ENCODE peak calls at places on chromosomes 1 and 21, in eight cellular contexts. One of them, this sample, is unnamed.
A peak's percentile ranks its signal among the peaks of the same experiment; 100 is the strongest.

GRCh38 chr1:206505702-206506375 is 1.5 kb upstream of the RASSF5 start:
- DNase-seq in occipital lobe: no peak
- DNase-seq in mesenchymal stem cell: peak; percentile 47
- DNase-seq in amniotic stem cell: no peak
- DNase-seq in psoas muscle: peak; percentile 6
- DNase-seq in AG20443: peak; percentile 60
- DNase-seq in stimulated activated CD8-positive, alpha-beta memory T cell treated with anti-CD3 and anti-CD28 coated beads, Interleukin-4, amount 100 ng/mL, for 48 hours: no peak
- DNase-seq in caudate nucleus: no peak
- DNase-seq in this sample: peak; percentile 96

GRCh38 chr21:36419996-36420395 is 34.8 kb downstream of the CHAF1B start:
- DNase-seq in occipital lobe: peak; percentile 20
- DNase-seq in mesenchymal stem cell: peak; percentile 92
- DNase-seq in amniotic stem cell: peak; percentile 58
- DNase-seq in psoas muscle: peak; percentile 89
- DNase-seq in AG20443: peak; percentile 94
- DNase-seq in stimulated activated CD8-positive, alpha-beta memory T cell treated with anti-CD3 and anti-CD28 coated beads, Interleukin-4, amount 100 ng/mL, for 48 hours: peak; percentile 63
- DNase-seq in caudate nucleus: no peak
- DNase-seq in this sample: peak; percentile 97

GRCh38 chr1:200147094-200147493 is 119.6 kb downstream of the NR5A2 start:
- DNase-seq in occipital lobe: no peak
- DNase-seq in mesenchymal stem cell: no peak
- DNase-seq in amniotic stem cell: no peak
- DNase-seq in psoas muscle: no peak
- DNase-seq in AG20443: no peak
- DNase-seq in stimulated activated CD8-positive, alpha-beta memory T cell treated with anti-CD3 and anti-CD28 coated beads, Interleukin-4, amount 100 ng/mL, for 48 hours: no peak
- DNase-seq in caudate nucleus: no peak
- DNase-seq in this sample: no peak

GRCh38 chr1:110876748-110877341 is 3.9 kb downstream of the CD53 start:
- DNase-seq in occipital lobe: no peak
- DNase-seq in mesenchymal stem cell: no peak
- DNase-seq in amniotic stem cell: no peak
- DNase-seq in psoas muscle: no peak
- DNase-seq in AG20443: no peak
- DNase-seq in stimulated activated CD8-positive, alpha-beta memory T cell treated with anti-CD3 and anti-CD28 coated beads, Interleukin-4, amount 100 ng/mL, for 48 hours: no peak
- DNase-seq in caudate nucleus: no peak
- DNase-seq in this sample: no peak

GRCh38 chr1:167708940-167709389 is 12.8 kb upstream of the MPZL1 start:
- DNase-seq in occipital lobe: no peak
- DNase-seq in mesenchymal stem cell: no peak
- DNase-seq in amniotic stem cell: no peak
- DNase-seq in psoas muscle: no peak
- DNase-seq in AG20443: no peak
- DNase-seq in stimulated activated CD8-positive, alpha-beta memory T cell treated with anti-CD3 and anti-CD28 coated beads, Interleukin-4, amount 100 ng/mL, for 48 hours: no peak
- DNase-seq in caudate nucleus: no peak
- DNase-seq in this sample: peak; percentile 80

GRCh38 chr1:3067671-3068399 is 1.2 kb upstream of the PRDM16 start:
- DNase-seq in occipital lobe: no peak
- DNase-seq in mesenchymal stem cell: no peak
- DNase-seq in amniotic stem cell: no peak
- DNase-seq in psoas muscle: no peak
- DNase-seq in AG20443: no peak
- DNase-seq in stimulated activated CD8-positive, alpha-beta memory T cell treated with anti-CD3 and anti-CD28 coated beads, Interleukin-4, amount 100 ng/mL, for 48 hours: no peak
- DNase-seq in caudate nucleus: no peak
- DNase-seq in this sample: peak; percentile 80

GRCh38 chr1:20358761-20359263 is 68.1 kb downstream of the VWA5B1 start:
- DNase-seq in occipital lobe: no peak
- DNase-seq in mesenchymal stem cell: no peak
- DNase-seq in amniotic stem cell: no peak
- DNase-seq in psoas muscle: peak; percentile 89
- DNase-seq in AG20443: peak; percentile 49
- DNase-seq in stimulated activated CD8-positive, alpha-beta memory T cell treated with anti-CD3 and anti-CD28 coated beads, Interleukin-4, amount 100 ng/mL, for 48 hours: no peak
- DNase-seq in caudate nucleus: no peak
- DNase-seq in this sample: peak; percentile 80

GRCh38 chr1:167676205-167676915 is 45.4 kb upstream of the MPZL1 start:
- DNase-seq in occipital lobe: no peak
- DNase-seq in mesenchymal stem cell: no peak
- DNase-seq in amniotic stem cell: no peak
- DNase-seq in psoas muscle: no peak
- DNase-seq in AG20443: no peak
- DNase-seq in stimulated activated CD8-positive, alpha-beta memory T cell treated with anti-CD3 and anti-CD28 coated beads, Interleukin-4, amount 100 ng/mL, for 48 hours: no peak
- DNase-seq in caudate nucleus: no peak
- DNase-seq in this sample: no peak

GRCh38 chr21:32256873-32257620 is 21.8 kb downstream of the MIS18A start:
- DNase-seq in occipital lobe: peak; percentile 66
- DNase-seq in mesenchymal stem cell: peak; percentile 93
- DNase-seq in amniotic stem cell: peak; percentile 74
- DNase-seq in psoas muscle: peak; percentile 74
- DNase-seq in AG20443: peak; percentile 92
- DNase-seq in stimulated activated CD8-positive, alpha-beta memory T cell treated with anti-CD3 and anti-CD28 coated beads, Interleukin-4, amount 100 ng/mL, for 48 hours: no peak
- DNase-seq in caudate nucleus: no peak
- DNase-seq in this sample: peak; percentile 94

GRCh38 chr1:8540266-8540926 is 222.5 kb downstream of the SLC45A1 start:
- DNase-seq in occipital lobe: no peak
- DNase-seq in mesenchymal stem cell: peak; percentile 88
- DNase-seq in amniotic stem cell: no peak
- DNase-seq in psoas muscle: no peak
- DNase-seq in AG20443: peak; percentile 48
- DNase-seq in stimulated activated CD8-positive, alpha-beta memory T cell treated with anti-CD3 and anti-CD28 coated beads, Interleukin-4, amount 100 ng/mL, for 48 hours: no peak
- DNase-seq in caudate nucleus: no peak
- DNase-seq in this sample: no peak

GRCh38 chr1:48853006-48853405 is 76.3 kb upstream of the BEND5 start:
- DNase-seq in occipital lobe: peak; percentile 4
- DNase-seq in mesenchymal stem cell: peak; percentile 2
- DNase-seq in amniotic stem cell: peak; percentile 84
- DNase-seq in psoas muscle: no peak
- DNase-seq in AG20443: peak; percentile 80
- DNase-seq in stimulated activated CD8-positive, alpha-beta memory T cell treated with anti-CD3 and anti-CD28 coated beads, Interleukin-4, amount 100 ng/mL, for 48 hours: no peak
- DNase-seq in caudate nucleus: no peak
- DNase-seq in this sample: peak; percentile 45

GRCh38 chr1:27318596-27318995 is 3.4 kb upstream of the TMEM222 start:
- DNase-seq in occipital lobe: no peak
- DNase-seq in mesenchymal stem cell: no peak
- DNase-seq in amniotic stem cell: no peak
- DNase-seq in psoas muscle: no peak
- DNase-seq in AG20443: peak; percentile 59
- DNase-seq in stimulated activated CD8-positive, alpha-beta memory T cell treated with anti-CD3 and anti-CD28 coated beads, Interleukin-4, amount 100 ng/mL, for 48 hours: no peak
- DNase-seq in caudate nucleus: no peak
- DNase-seq in this sample: no peak

GRCh38 chr1:93238425-93238824 is 57.9 kb downstream of the CCDC18 start:
- DNase-seq in occipital lobe: no peak
- DNase-seq in mesenchymal stem cell: no peak
- DNase-seq in amniotic stem cell: no peak
- DNase-seq in psoas muscle: no peak
- DNase-seq in AG20443: no peak
- DNase-seq in stimulated activated CD8-positive, alpha-beta memory T cell treated with anti-CD3 and anti-CD28 coated beads, Interleukin-4, amount 100 ng/mL, for 48 hours: no peak
- DNase-seq in caudate nucleus: no peak
- DNase-seq in this sample: no peak

GRCh38 chr1:32447469-32448185 is 17.2 kb upstream of the ZBTB8B start:
- DNase-seq in occipital lobe: no peak
- DNase-seq in mesenchymal stem cell: peak; percentile 67
- DNase-seq in amniotic stem cell: peak; percentile 41
- DNase-seq in psoas muscle: no peak
- DNase-seq in AG20443: no peak
- DNase-seq in stimulated activated CD8-positive, alpha-beta memory T cell treated with anti-CD3 and anti-CD28 coated beads, Interleukin-4, amount 100 ng/mL, for 48 hours: no peak
- DNase-seq in caudate nucleus: no peak
- DNase-seq in this sample: peak; percentile 81

GRCh38 chr21:37159053-37159776 is 86.2 kb downstream of the TTC3 start:
- DNase-seq in occipital lobe: no peak
- DNase-seq in mesenchymal stem cell: peak; percentile 78
- DNase-seq in amniotic stem cell: no peak
- DNase-seq in psoas muscle: no peak
- DNase-seq in AG20443: no peak
- DNase-seq in stimulated activated CD8-positive, alpha-beta memory T cell treated with anti-CD3 and anti-CD28 coated beads, Interleukin-4, amount 100 ng/mL, for 48 hours: peak; percentile 53
- DNase-seq in caudate nucleus: no peak
- DNase-seq in this sample: no peak

GRCh38 chr1:19385869-19386591 is 73.9 kb downstream of the SLC66A1 start:
- DNase-seq in occipital lobe: no peak
- DNase-seq in mesenchymal stem cell: no peak
- DNase-seq in amniotic stem cell: no peak
- DNase-seq in psoas muscle: peak; percentile 55
- DNase-seq in AG20443: peak; percentile 85
- DNase-seq in stimulated activated CD8-positive, alpha-beta memory T cell treated with anti-CD3 and anti-CD28 coated beads, Interleukin-4, amount 100 ng/mL, for 48 hours: no peak
- DNase-seq in caudate nucleus: no peak
- DNase-seq in this sample: peak; percentile 95

GRCh38 chr21:37520801-37521200 is 154.2 kb downstream of the DYRK1A start:
- DNase-seq in occipital lobe: no peak
- DNase-seq in mesenchymal stem cell: no peak
- DNase-seq in amniotic stem cell: no peak
- DNase-seq in psoas muscle: no peak
- DNase-seq in AG20443: no peak
- DNase-seq in stimulated activated CD8-positive, alpha-beta memory T cell treated with anti-CD3 and anti-CD28 coated beads, Interleukin-4, amount 100 ng/mL, for 48 hours: no peak
- DNase-seq in caudate nucleus: no peak
- DNase-seq in this sample: no peak

GRCh38 chr1:237041461-237041794 is 556 bp upstream of the RYR2 start:
- DNase-seq in occipital lobe: no peak
- DNase-seq in mesenchymal stem cell: no peak
- DNase-seq in amniotic stem cell: no peak
- DNase-seq in psoas muscle: no peak
- DNase-seq in AG20443: no peak
- DNase-seq in stimulated activated CD8-positive, alpha-beta memory T cell treated with anti-CD3 and anti-CD28 coated beads, Interleukin-4, amount 100 ng/mL, for 48 hours: no peak
- DNase-seq in caudate nucleus: no peak
- DNase-seq in this sample: no peak

GRCh38 chr1:31497601-31498000 is 78.7 kb upstream of the TINAGL1 start:
- DNase-seq in occipital lobe: no peak
- DNase-seq in mesenchymal stem cell: no peak
- DNase-seq in amniotic stem cell: no peak
- DNase-seq in psoas muscle: no peak
- DNase-seq in AG20443: no peak
- DNase-seq in stimulated activated CD8-positive, alpha-beta memory T cell treated with anti-CD3 and anti-CD28 coated beads, Interleukin-4, amount 100 ng/mL, for 48 hours: no peak
- DNase-seq in caudate nucleus: no peak
- DNase-seq in this sample: peak; percentile 84

GRCh38 chr1:224922404-224923164 is 6.9 kb upstream of the DNAH14 start:
- DNase-seq in occipital lobe: no peak
- DNase-seq in mesenchymal stem cell: peak; percentile 54
- DNase-seq in amniotic stem cell: peak; percentile 1
- DNase-seq in psoas muscle: no peak
- DNase-seq in AG20443: peak; percentile 70
- DNase-seq in stimulated activated CD8-positive, alpha-beta memory T cell treated with anti-CD3 and anti-CD28 coated beads, Interleukin-4, amount 100 ng/mL, for 48 hours: no peak
- DNase-seq in caudate nucleus: no peak
- DNase-seq in this sample: peak; percentile 80

GRCh38 chr21:29117372-29117955 is 13.0 kb upstream of the MAP3K7CL start:
- DNase-seq in occipital lobe: no peak
- DNase-seq in mesenchymal stem cell: no peak
- DNase-seq in amniotic stem cell: no peak
- DNase-seq in psoas muscle: no peak
- DNase-seq in AG20443: no peak
- DNase-seq in stimulated activated CD8-positive, alpha-beta memory T cell treated with anti-CD3 and anti-CD28 coated beads, Interleukin-4, amount 100 ng/mL, for 48 hours: no peak
- DNase-seq in caudate nucleus: no peak
- DNase-seq in this sample: no peak

GRCh38 chr1:109322974-109323373 is 16.2 kb upstream of the MYBPHL start:
- DNase-seq in occipital lobe: peak; percentile 57
- DNase-seq in mesenchymal stem cell: no peak
- DNase-seq in amniotic stem cell: no peak
- DNase-seq in psoas muscle: no peak
- DNase-seq in AG20443: no peak
- DNase-seq in stimulated activated CD8-positive, alpha-beta memory T cell treated with anti-CD3 and anti-CD28 coated beads, Interleukin-4, amount 100 ng/mL, for 48 hours: no peak
- DNase-seq in caudate nucleus: no peak
- DNase-seq in this sample: no peak

GRCh38 chr1:171188388-171189266 is 3.5 kb downstream of the FMO2 start:
- DNase-seq in occipital lobe: no peak
- DNase-seq in mesenchymal stem cell: peak; percentile 51
- DNase-seq in amniotic stem cell: peak; percentile 37
- DNase-seq in psoas muscle: peak; percentile 49
- DNase-seq in AG20443: peak; percentile 67
- DNase-seq in stimulated activated CD8-positive, alpha-beta memory T cell treated with anti-CD3 and anti-CD28 coated beads, Interleukin-4, amount 100 ng/mL, for 48 hours: peak; percentile 65
- DNase-seq in caudate nucleus: no peak
- DNase-seq in this sample: peak; percentile 79

This sample was measured in osteoblast.